ENCODE peak calls at places on chromosomes 4 and X, in ten cellular contexts. T is CD8-positive, alpha-beta T cell; M is hepatocyte; H is mesenchymal stem cell; I is left lung; V is transverse colon; Y is HepG2; U is lower lobe of right lung; W is IMR-90; O is CD8-positive, alpha-beta memory T cell. D is an unnamed sample.

GRCh38 chr4:176563591-176563990 is 229.1 kb downstream of the VEGFC start:
- DNase-seq in H (peak; percentile 28), M (peak; percentile 44), V (no peak), Y (no peak), I (no peak), U (no peak), O (no peak), T (no peak), W (peak; percentile 33), D (no peak)

GRCh38 chr4:137032242-137032641 is 500.1 kb downstream of the PCDH18 start:
- DNase-seq in H (no peak), M (no peak), I (no peak), Y (no peak), W (no peak), V (no peak), U (no peak), O (no peak), T (no peak), D (no peak)

GRCh38 chr4:136526517-136526916 is 1005.8 kb downstream of the PCDH18 start:
- DNase-seq in V (no peak), U (no peak), Y (no peak), H (peak; percentile 29), M (no peak), W (no peak), O (no peak), T (no peak), I (no peak), D (no peak)

GRCh38 chr4:163540977-163541376 is 46.5 kb downstream of the TMA16 start:
- DNase-seq in H (peak; percentile 73), W (peak; percentile 95), I (no peak), T (no peak), U (no peak), Y (no peak), M (no peak), O (no peak), V (no peak), D (no peak)

GRCh38 chr4:153450545-153450917 is 15.6 kb upstream of the TMEM131L start:
- DNase-seq in T (no peak), W (no peak), O (no peak), I (no peak), Y (no peak), M (no peak), V (no peak), U (no peak), H (no peak), D (no peak)

GRCh38 chr4:165394275-165394674 is 15.5 kb downstream of the CPE start:
- DNase-seq in T (no peak), Y (no peak), W (peak; percentile 27), O (no peak), V (no peak), H (peak; percentile 82), U (no peak), I (no peak), M (no peak), D (no peak)

GRCh38 chrX:154046262-154046771 is 26.6 kb upstream of the IRAK1 start:
- DNase-seq in U (no peak), Y (no peak), O (no peak), H (peak; percentile 78), W (peak; percentile 86), M (peak; percentile 67), T (no peak), V (no peak), I (no peak), D (no peak)

GRCh38 chr4:99886146-99886545 is 8.1 kb downstream of the LAMTOR3 start:
- DNase-seq in H (no peak), U (no peak), I (no peak), M (no peak), T (no peak), W (peak; percentile 65), Y (no peak), V (no peak), O (no peak), D (no peak)

GRCh38 chr4:10753326-10753725 is 68.8 kb upstream of the CLNK start:
- DNase-seq in I (no peak), U (no peak), V (no peak), T (no peak), H (no peak), M (no peak), W (peak; percentile 17), O (no peak), Y (no peak), D (no peak)

GRCh38 chrX:72128881-72129280 is 2.8 kb downstream of the RTL5 start:
- DNase-seq in W (no peak), O (no peak), T (no peak), I (no peak), V (no peak), Y (peak; percentile 0), M (no peak), U (no peak), H (no peak), D (no peak)

GRCh38 chrX:76253432-76253831 is 80.6 kb downstream of the PBDC1 start:
- DNase-seq in T (peak; percentile 33), M (peak; percentile 39), Y (peak; percentile 45), O (peak; percentile 55), U (no peak), I (no peak), V (peak; percentile 31), W (peak; percentile 56), H (peak; percentile 58), D (no peak)

GRCh38 chrX:26918633-26919032 is 544.5 kb downstream of the PPP4R3C start:
- DNase-seq in O (no peak), M (peak; percentile 25), I (no peak), V (no peak), U (no peak), T (no peak), Y (peak; percentile 23), W (no peak), H (peak; percentile 2), D (no peak)

GRCh38 chrX:100649550-100650356 is 5.8 kb downstream of the SRPX2 start:
- DNase-seq in U (peak; percentile 45), H (peak; percentile 97), V (peak; percentile 75), T (no peak), I (peak; percentile 61), M (peak; percentile 81), W (peak; percentile 90), O (no peak), Y (peak; percentile 90), D (peak; percentile 59)

GRCh38 chrX:100647739-100648138 is 3.7 kb downstream of the SRPX2 start:
- DNase-seq in H (peak; percentile 29), T (no peak), I (no peak), O (no peak), U (no peak), V (no peak), Y (peak; percentile 60), M (no peak), W (no peak), D (no peak)

GRCh38 chrX:100647095-100647494 is 3.1 kb downstream of the SRPX2 start:
- DNase-seq in U (no peak), I (no peak), O (no peak), V (no peak), M (peak; percentile 18), H (peak; percentile 84), Y (no peak), T (no peak), W (no peak), D (no peak)

GRCh38 chrX:100650841-100651240 is 6.8 kb downstream of the SRPX2 start:
- DNase-seq in O (no peak), V (no peak), U (no peak), I (no peak), M (no peak), T (no peak), Y (no peak), H (peak; percentile 14), W (no peak), D (no peak)

DNA sequence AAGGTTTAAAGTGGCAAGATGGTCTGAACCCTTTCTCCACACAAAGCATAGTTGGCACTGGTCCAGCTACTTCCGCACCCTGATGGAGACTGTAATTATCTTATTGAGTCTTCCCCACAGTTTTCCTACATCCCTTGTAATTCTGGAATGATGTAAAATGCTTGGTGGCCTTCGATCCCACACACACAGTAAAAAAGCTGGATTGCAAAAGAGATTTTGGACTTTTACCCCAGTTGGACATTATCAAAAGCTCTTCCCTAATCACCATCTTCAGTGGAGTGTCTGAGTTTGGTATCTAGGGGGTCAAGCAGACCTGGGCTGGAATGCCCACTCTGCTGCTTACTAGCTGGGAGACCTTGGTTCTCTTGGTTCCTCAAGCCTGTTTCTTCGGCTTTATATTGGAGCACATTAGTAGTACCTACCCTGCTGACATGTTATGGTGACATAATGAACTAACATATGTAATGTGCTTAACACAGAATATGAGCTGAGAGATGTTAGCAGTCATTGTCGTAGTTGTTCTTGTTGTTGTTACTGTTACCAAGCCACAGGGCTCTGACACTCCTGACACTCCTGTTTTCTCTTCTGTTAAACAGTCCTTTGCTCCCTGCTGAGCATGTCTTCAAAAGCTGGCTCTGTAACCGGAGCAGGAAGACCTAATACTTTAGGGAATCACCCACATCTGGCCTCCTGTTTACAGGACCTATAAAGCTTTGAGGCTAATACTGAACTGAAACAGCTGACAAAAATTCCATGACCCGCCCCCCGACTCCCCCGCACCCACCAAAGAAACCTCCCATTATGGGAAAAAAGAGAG is 4.8 kb downstream of the SRPX2 start:
- DNase-seq in H (peak; percentile 96), Y (peak; percentile 60), I (no peak), O (no peak), U (no peak), W (peak; percentile 84), T (no peak), M (peak; percentile 47), V (peak; percentile 20), D (no peak)
- H3K4me1 ChIP-seq in H (peaks cover 7% of the 10 kb centered on the region), Y (peaks cover 82% of the 10 kb centered on the region), I (no peaks in the 10 kb centered on the region), O (no peaks in the 10 kb centered on the region), U (peaks cover 5% of the 10 kb centered on the region), W (peaks cover 20% of the 10 kb centered on the region), T (no peaks in the 10 kb centered on the region), M (peaks cover 35% of the 10 kb centered on the region), V (peaks cover 15% of the 10 kb centered on the region), D (peaks cover 8% of the 10 kb centered on the region)

GRCh38 chr4:53587123-53587522 is 4.2 kb downstream of the LNX1 start:
- DNase-seq in O (no peak), U (no peak), H (no peak), M (no peak), Y (peak; percentile 42), W (no peak), I (no peak), V (no peak), T (no peak), D (no peak)
- H3K4me3 ChIP-seq in O (no peak overlapping the region), U (no peak overlapping the region), H (no peak overlapping the region), M (no peak overlapping the region), Y (no peak overlapping the region), W (no peak overlapping the region), I (no peak overlapping the region), V (no peak overlapping the region), T (no peak overlapping the region), D (no peak overlapping the region)

DNA sequence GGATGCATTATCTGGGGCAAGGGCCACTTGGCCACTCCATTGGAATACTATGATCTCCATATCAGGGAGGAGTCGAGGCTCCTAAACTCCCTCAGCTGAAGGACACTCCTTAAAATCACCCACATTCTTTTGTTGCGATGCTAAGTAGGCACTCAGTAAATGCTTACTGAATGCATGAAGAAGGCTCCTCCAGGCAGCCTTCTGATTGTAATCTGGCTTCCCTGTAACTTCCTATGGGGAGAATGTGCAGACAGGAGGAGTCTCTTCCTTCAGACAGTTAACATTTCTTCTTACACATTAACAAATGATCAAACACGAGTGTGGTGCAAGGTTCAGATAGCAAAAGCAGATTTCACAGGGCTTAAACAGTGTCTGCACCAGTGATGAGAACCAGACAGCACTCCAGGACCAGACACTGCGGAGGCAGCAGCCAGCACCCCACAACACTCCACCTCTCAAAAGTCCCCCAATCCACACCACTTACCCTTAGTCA is 21.4 kb upstream of the USO1 start:
- DNase-seq in W (no peak), V (peak; percentile 28), Y (peak; percentile 83), U (no peak), T (no peak), H (peak; percentile 60), O (no peak), I (no peak), M (peak; percentile 53), D (no peak)
- H3K27ac ChIP-seq in W (no peak overlapping the region), V (peak overlapping the region; percentile 56), Y (peak overlapping the region; percentile 62), U (no peak overlapping the region), T (no peak overlapping the region), H (no peak overlapping the region), O (no peak overlapping the region), I (no peak overlapping the region), M (peak overlapping the region; percentile 70), D (no peak overlapping the region)

GRCh38 chr4:48226199-48226598 is 43.4 kb downstream of the TEC start:
- DNase-seq in O (no peak), U (no peak), V (no peak), Y (no peak), I (no peak), T (no peak), H (no peak), M (no peak), W (no peak), D (no peak)
- H3K4me1 ChIP-seq in O (no peaks in the 10 kb centered on the region), U (no peaks in the 10 kb centered on the region), V (no peaks in the 10 kb centered on the region), Y (no peaks in the 10 kb centered on the region), I (no peaks in the 10 kb centered on the region), T (no peaks in the 10 kb centered on the region), H (peaks cover 3% of the 10 kb centered on the region), M (no peaks in the 10 kb centered on the region), W (no peaks in the 10 kb centered on the region), D (no peaks in the 10 kb centered on the region)

D was measured in upper lobe of right lung.